ENCODE peak calls at places on chromosome 1, in ten cellular contexts. K is non-pigmented ciliary epithelial cell; R is HCEC 1CT; Q is astrocyte of the cerebellum; G is effector CD8-positive, alpha-beta T cell; C is activated naive CD8-positive, alpha-beta T cell treated with anti-CD3 and anti-CD28 coated beads, Interleukin-2, amount 50 U/mL, for 24 hours; A is fibroblast of the conjunctiva; S is M059J; J is GM23248; V is NAMALWA. I is an unnamed sample.

GRCh38 chr1:56107278-56107643 is 472.1 kb downstream of the PLPP3 start:
- DNase-seq in J (no peak), A (no peak), Q (no peak), S (no peak), R (no peak), K (no peak), V (no peak), C (no peak), G (no peak), I (no peak)

GRCh38 chr1:80731241-80731894 is 1069.4 kb upstream of the ADGRL2 start:
- DNase-seq in S (no peak), V (no peak), J (no peak), K (no peak), C (no peak), R (no peak), G (no peak), Q (no peak), A (no peak), I (no peak)

GRCh38 chr1:235083589-235084323 is 44.9 kb downstream of the TOMM20 start:
- DNase-seq in V (peak; percentile 79), R (peak; percentile 92), A (peak; percentile 93), S (peak; percentile 93), Q (peak; percentile 92), K (no peak), J (peak; percentile 94), C (peak; percentile 73), G (peak; percentile 32), I (no peak)

GRCh38 chr1:162010175-162010506 is 13.5 kb downstream of the OLFML2B start:
- DNase-seq in V (no peak), C (no peak), Q (no peak), J (no peak), K (no peak), A (no peak), G (no peak), S (no peak), R (no peak), I (no peak)

GRCh38 chr1:110087812-110088738 is 17.6 kb upstream of the ALX3 start:
- DNase-seq in A (no peak), V (peak; percentile 82), J (peak; percentile 72), S (peak; percentile 65), G (peak; percentile 5), K (peak; percentile 15), Q (peak; percentile 27), R (peak; percentile 44), C (peak; percentile 51), I (no peak)

GRCh38 chr1:229105109-229105508 is 165.8 kb upstream of the RAB4A start:
- DNase-seq in G (no peak), C (no peak), V (no peak), J (no peak), A (no peak), Q (no peak), S (no peak), R (no peak), K (no peak), I (no peak)

GRCh38 chr1:74426208-74426932 is 86.0 kb downstream of the LRRC53 start:
- DNase-seq in A (no peak), Q (no peak), S (no peak), G (no peak), V (no peak), K (no peak), R (no peak), C (no peak), J (no peak), I (no peak)

GRCh38 chr1:179770887-179771502 is 27.9 kb downstream of the FAM163A start:
- DNase-seq in J (peak; percentile 16), C (no peak), R (no peak), S (no peak), K (no peak), G (no peak), A (no peak), Q (no peak), V (no peak), I (no peak)

GRCh38 chr1:47465605-47466004 is 27.8 kb downstream of the FOXD2 start:
- DNase-seq in K (no peak), C (no peak), V (no peak), J (no peak), R (no peak), Q (no peak), A (no peak), G (no peak), S (no peak), I (no peak)

GRCh38 chr1:31412732-31413404 is at the start of gene SERINC2:
- DNase-seq in G (no peak), K (no peak), J (peak; percentile 54), A (no peak), Q (no peak), R (no peak), C (peak; percentile 7), S (no peak), V (no peak), I (no peak)

GRCh38 chr1:23251812-23252211 is 34.5 kb upstream of the HTR1D start:
- DNase-seq in R (no peak), V (no peak), K (no peak), J (peak; percentile 33), C (no peak), S (peak; percentile 9), A (no peak), G (no peak), Q (no peak), I (no peak)

GRCh38 chr1:53083636-53084588 is 21.9 kb downstream of the PODN start:
- DNase-seq in J (no peak), C (no peak), A (no peak), R (no peak), G (no peak), Q (no peak), S (no peak), V (no peak), K (no peak), I (no peak)

GRCh38 chr1:221724931-221725605 is 16.8 kb downstream of the DUSP10 start:
- DNase-seq in C (no peak), J (peak; percentile 91), G (no peak), A (no peak), K (no peak), V (no peak), S (peak; percentile 78), R (peak; percentile 86), Q (no peak), I (no peak)

GRCh38 chr1:8374812-8375211 is 56.9 kb downstream of the SLC45A1 start:
- DNase-seq in Q (no peak), A (no peak), J (peak; percentile 71), S (peak; percentile 57), V (peak; percentile 61), K (no peak), G (no peak), R (peak; percentile 50), C (no peak), I (no peak)